ENCODE peak calls at places on chromosomes 4 and X, in seven cellular contexts. One of them, this sample, is unnamed.
A peak's percentile ranks its signal among the peaks of the same experiment; 100 is the strongest.

GRCh38 chr4:9979101-9979815 is 42.0 kb downstream of the SLC2A9 start:
- DNase-seq in endodermal cell: peak; percentile 72
- DNase-seq in CD8-positive, alpha-beta T cell: no peak
- DNase-seq in cardiac fibroblast: no peak
- DNase-seq in small intestine: no peak
- DNase-seq in upper lobe of right lung: no peak
- DNase-seq in HFF-Myc: no peak
- DNase-seq in this sample: no peak

GRCh38 chr4:5927747-5928146 is 34.9 kb upstream of the CRMP1 start:
- DNase-seq in endodermal cell: peak; percentile 37
- DNase-seq in CD8-positive, alpha-beta T cell: no peak
- DNase-seq in cardiac fibroblast: no peak
- DNase-seq in small intestine: no peak
- DNase-seq in upper lobe of right lung: no peak
- DNase-seq in HFF-Myc: no peak
- DNase-seq in this sample: no peak

GRCh38 chr4:93827272-93827947 is 1.1 kb upstream of the ATOH1 start:
- DNase-seq in endodermal cell: peak; percentile 87
- DNase-seq in CD8-positive, alpha-beta T cell: no peak
- DNase-seq in cardiac fibroblast: no peak
- DNase-seq in small intestine: peak; percentile 62
- DNase-seq in upper lobe of right lung: no peak
- DNase-seq in HFF-Myc: no peak
- DNase-seq in this sample: no peak

GRCh38 chrX:134654398-134655012 is 3.8 kb downstream of the PLAC1 start:
- DNase-seq in endodermal cell: no peak
- DNase-seq in CD8-positive, alpha-beta T cell: no peak
- DNase-seq in cardiac fibroblast: no peak
- DNase-seq in small intestine: no peak
- DNase-seq in upper lobe of right lung: no peak
- DNase-seq in HFF-Myc: no peak
- DNase-seq in this sample: no peak

GRCh38 chr4:76623217-76624060 is 188.4 kb downstream of the SHROOM3 start:
- DNase-seq in endodermal cell: no peak
- DNase-seq in CD8-positive, alpha-beta T cell: no peak
- DNase-seq in cardiac fibroblast: no peak
- DNase-seq in small intestine: no peak
- DNase-seq in upper lobe of right lung: no peak
- DNase-seq in HFF-Myc: no peak
- DNase-seq in this sample: no peak

GRCh38 chrX:154727418-154728323 is 23.2 kb downstream of the GAB3 start:
- DNase-seq in endodermal cell: no peak
- DNase-seq in CD8-positive, alpha-beta T cell: no peak
- DNase-seq in cardiac fibroblast: peak; percentile 78
- DNase-seq in small intestine: no peak
- DNase-seq in upper lobe of right lung: no peak
- DNase-seq in HFF-Myc: no peak
- DNase-seq in this sample: no peak

GRCh38 chr4:152460488-152460887 is 75.4 kb downstream of the FBXW7 start:
- DNase-seq in endodermal cell: no peak
- DNase-seq in CD8-positive, alpha-beta T cell: no peak
- DNase-seq in cardiac fibroblast: peak; percentile 89
- DNase-seq in small intestine: no peak
- DNase-seq in upper lobe of right lung: no peak
- DNase-seq in HFF-Myc: peak; percentile 85
- DNase-seq in this sample: peak; percentile 69

GRCh38 chr4:3729188-3729884 is 36.8 kb upstream of the ADRA2C start:
- DNase-seq in endodermal cell: no peak
- DNase-seq in CD8-positive, alpha-beta T cell: no peak
- DNase-seq in cardiac fibroblast: no peak
- DNase-seq in small intestine: no peak
- DNase-seq in upper lobe of right lung: no peak
- DNase-seq in HFF-Myc: no peak
- DNase-seq in this sample: peak; percentile 16

GRCh38 chrX:97563531-97564133 is 679.9 kb downstream of the RPA4 start:
- DNase-seq in endodermal cell: no peak
- DNase-seq in CD8-positive, alpha-beta T cell: peak; percentile 30
- DNase-seq in cardiac fibroblast: peak; percentile 73
- DNase-seq in small intestine: peak; percentile 50
- DNase-seq in upper lobe of right lung: no peak
- DNase-seq in HFF-Myc: peak; percentile 1
- DNase-seq in this sample: peak; percentile 11

GRCh38 chrX:100695302-100695701 is 36.6 kb downstream of the SYTL4 start:
- DNase-seq in endodermal cell: no peak
- DNase-seq in CD8-positive, alpha-beta T cell: no peak
- DNase-seq in cardiac fibroblast: no peak
- DNase-seq in small intestine: no peak
- DNase-seq in upper lobe of right lung: no peak
- DNase-seq in HFF-Myc: no peak
- DNase-seq in this sample: no peak

GRCh38 chr4:72451349-72451748 is 117.7 kb downstream of the ADAMTS3 start:
- DNase-seq in endodermal cell: no peak
- DNase-seq in CD8-positive, alpha-beta T cell: no peak
- DNase-seq in cardiac fibroblast: peak; percentile 28
- DNase-seq in small intestine: no peak
- DNase-seq in upper lobe of right lung: no peak
- DNase-seq in HFF-Myc: no peak
- DNase-seq in this sample: no peak

GRCh38 chrX:65528705-65529340 is 5.8 kb downstream of the LAS1L start:
- DNase-seq in endodermal cell: peak; percentile 91
- DNase-seq in CD8-positive, alpha-beta T cell: peak; percentile 54
- DNase-seq in cardiac fibroblast: peak; percentile 39
- DNase-seq in small intestine: peak; percentile 11
- DNase-seq in upper lobe of right lung: no peak
- DNase-seq in HFF-Myc: no peak
- DNase-seq in this sample: no peak

GRCh38 chr4:140057693-140058092 is 96.3 kb downstream of the MAML3 start:
- DNase-seq in endodermal cell: no peak
- DNase-seq in CD8-positive, alpha-beta T cell: no peak
- DNase-seq in cardiac fibroblast: no peak
- DNase-seq in small intestine: no peak
- DNase-seq in upper lobe of right lung: no peak
- DNase-seq in HFF-Myc: no peak
- DNase-seq in this sample: no peak

GRCh38 chr4:133148690-133149363 is at the start of gene PCDH10:
- DNase-seq in endodermal cell: peak; percentile 99
- DNase-seq in CD8-positive, alpha-beta T cell: no peak
- DNase-seq in cardiac fibroblast: peak; percentile 96
- DNase-seq in small intestine: peak; percentile 59
- DNase-seq in upper lobe of right lung: peak; percentile 90
- DNase-seq in HFF-Myc: peak; percentile 27
- DNase-seq in this sample: peak; percentile 86

GRCh38 chr4:83353516-83353915 is 18.9 kb upstream of the HPSE start:
- DNase-seq in endodermal cell: no peak
- DNase-seq in CD8-positive, alpha-beta T cell: no peak
- DNase-seq in cardiac fibroblast: no peak
- DNase-seq in small intestine: no peak
- DNase-seq in upper lobe of right lung: no peak
- DNase-seq in HFF-Myc: no peak
- DNase-seq in this sample: no peak

GRCh38 chr4:26325191-26325590 is 4.4 kb downstream of the RBPJ start:
- DNase-seq in endodermal cell: no peak
- DNase-seq in CD8-positive, alpha-beta T cell: peak; percentile 20
- DNase-seq in cardiac fibroblast: peak; percentile 47
- DNase-seq in small intestine: peak; percentile 60
- DNase-seq in upper lobe of right lung: no peak
- DNase-seq in HFF-Myc: no peak
- DNase-seq in this sample: no peak

GRCh38 chr4:126779001-126779400 is 853.8 kb upstream of the INTU start:
- DNase-seq in endodermal cell: no peak
- DNase-seq in CD8-positive, alpha-beta T cell: no peak
- DNase-seq in cardiac fibroblast: no peak
- DNase-seq in small intestine: no peak
- DNase-seq in upper lobe of right lung: no peak
- DNase-seq in HFF-Myc: no peak
- DNase-seq in this sample: no peak

GRCh38 chrX:106039920-106040319 is 1.4 kb upstream of the SERPINA7 start:
- DNase-seq in endodermal cell: peak; percentile 49
- DNase-seq in CD8-positive, alpha-beta T cell: no peak
- DNase-seq in cardiac fibroblast: peak; percentile 8
- DNase-seq in small intestine: peak; percentile 29
- DNase-seq in upper lobe of right lung: no peak
- DNase-seq in HFF-Myc: no peak
- DNase-seq in this sample: no peak

GRCh38 chrX:50470103-50471031 is at the start of gene DGKK:
- DNase-seq in endodermal cell: peak; percentile 90
- DNase-seq in CD8-positive, alpha-beta T cell: no peak
- DNase-seq in cardiac fibroblast: no peak
- DNase-seq in small intestine: no peak
- DNase-seq in upper lobe of right lung: peak; percentile 35
- DNase-seq in HFF-Myc: no peak
- DNase-seq in this sample: no peak

GRCh38 chrX:56728321-56728720 is 722 bp upstream of the NBDY start:
- DNase-seq in endodermal cell: no peak
- DNase-seq in CD8-positive, alpha-beta T cell: no peak
- DNase-seq in cardiac fibroblast: peak; percentile 22
- DNase-seq in small intestine: no peak
- DNase-seq in upper lobe of right lung: no peak
- DNase-seq in HFF-Myc: no peak
- DNase-seq in this sample: no peak

DNA sequence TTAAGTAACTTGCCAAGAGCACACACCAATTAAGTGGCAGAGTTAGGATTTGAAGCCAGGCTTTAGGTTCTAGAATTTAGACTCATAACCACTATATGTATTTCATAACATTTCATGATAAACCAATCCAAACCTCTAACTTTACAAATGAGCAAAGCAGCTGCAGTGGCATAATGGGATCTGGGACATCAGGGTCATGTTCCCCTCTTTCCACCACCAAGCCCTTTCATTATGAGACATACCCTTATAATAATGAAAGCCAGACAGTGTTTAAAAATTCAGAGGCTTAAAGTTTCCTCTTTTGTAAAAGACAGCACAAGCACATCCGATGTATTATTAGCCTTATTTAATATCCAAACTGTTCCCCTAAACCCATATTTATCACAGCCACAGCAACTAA is 28.3 kb upstream of the AMELX start:
- DNase-seq in endodermal cell: no peak
- DNase-seq in CD8-positive, alpha-beta T cell: no peak
- DNase-seq in cardiac fibroblast: no peak
- DNase-seq in small intestine: no peak
- DNase-seq in upper lobe of right lung: no peak
- DNase-seq in HFF-Myc: no peak
- DNase-seq in this sample: no peak
- H3K4me3 ChIP-seq in endodermal cell: no peak overlapping the region
- H3K4me3 ChIP-seq in CD8-positive, alpha-beta T cell: no peak overlapping the region
- H3K4me3 ChIP-seq in cardiac fibroblast: no peak overlapping the region
- H3K4me3 ChIP-seq in small intestine: no peak overlapping the region
- H3K4me3 ChIP-seq in upper lobe of right lung: no peak overlapping the region
- H3K4me3 ChIP-seq in HFF-Myc: no peak overlapping the region
- H3K4me3 ChIP-seq in this sample: no peak overlapping the region

GRCh38 chrX:40201486-40201885 is 103.7 kb upstream of the BCOR start:
- DNase-seq in endodermal cell: no peak
- DNase-seq in CD8-positive, alpha-beta T cell: peak; percentile 18
- DNase-seq in cardiac fibroblast: no peak
- DNase-seq in small intestine: no peak
- DNase-seq in upper lobe of right lung: no peak
- DNase-seq in HFF-Myc: no peak
- DNase-seq in this sample: no peak

GRCh38 chrX:40207626-40208025 is 109.9 kb upstream of the BCOR start:
- DNase-seq in endodermal cell: no peak
- DNase-seq in CD8-positive, alpha-beta T cell: peak; percentile 21
- DNase-seq in cardiac fibroblast: no peak
- DNase-seq in small intestine: peak; percentile 1
- DNase-seq in upper lobe of right lung: no peak
- DNase-seq in HFF-Myc: no peak
- DNase-seq in this sample: no peak

GRCh38 chrX:40209951-40210617 is 112.3 kb upstream of the BCOR start:
- DNase-seq in endodermal cell: no peak
- DNase-seq in CD8-positive, alpha-beta T cell: no peak
- DNase-seq in cardiac fibroblast: no peak
- DNase-seq in small intestine: no peak
- DNase-seq in upper lobe of right lung: no peak
- DNase-seq in HFF-Myc: no peak
- DNase-seq in this sample: no peak

GRCh38 chrX:40202456-40202855 is 104.7 kb upstream of the BCOR start:
- DNase-seq in endodermal cell: no peak
- DNase-seq in CD8-positive, alpha-beta T cell: peak; percentile 16
- DNase-seq in cardiac fibroblast: no peak
- DNase-seq in small intestine: no peak
- DNase-seq in upper lobe of right lung: no peak
- DNase-seq in HFF-Myc: no peak
- DNase-seq in this sample: no peak

GRCh38 chrX:40205471-40205870 is 107.7 kb upstream of the BCOR start:
- DNase-seq in endodermal cell: no peak
- DNase-seq in CD8-positive, alpha-beta T cell: no peak
- DNase-seq in cardiac fibroblast: no peak
- DNase-seq in small intestine: peak; percentile 14
- DNase-seq in upper lobe of right lung: no peak
- DNase-seq in HFF-Myc: no peak
- DNase-seq in this sample: no peak
- H3K4me3 ChIP-seq in endodermal cell: no peak overlapping the region
- H3K4me3 ChIP-seq in CD8-positive, alpha-beta T cell: no peak overlapping the region
- H3K4me3 ChIP-seq in cardiac fibroblast: no peak overlapping the region
- H3K4me3 ChIP-seq in small intestine: no peak overlapping the region
- H3K4me3 ChIP-seq in upper lobe of right lung: no peak overlapping the region
- H3K4me3 ChIP-seq in HFF-Myc: no peak overlapping the region
- H3K4me3 ChIP-seq in this sample: no peak overlapping the region

GRCh38 chrX:85928606-85929005 is 118.8 kb downstream of the CHM start:
- DNase-seq in endodermal cell: no peak
- DNase-seq in CD8-positive, alpha-beta T cell: no peak
- DNase-seq in cardiac fibroblast: no peak
- DNase-seq in small intestine: no peak
- DNase-seq in upper lobe of right lung: no peak
- DNase-seq in HFF-Myc: no peak
- DNase-seq in this sample: no peak

GRCh38 chrX:85922821-85923220 is 124.5 kb downstream of the CHM start:
- DNase-seq in endodermal cell: no peak
- DNase-seq in CD8-positive, alpha-beta T cell: no peak
- DNase-seq in cardiac fibroblast: peak; percentile 31
- DNase-seq in small intestine: no peak
- DNase-seq in upper lobe of right lung: no peak
- DNase-seq in HFF-Myc: no peak
- DNase-seq in this sample: peak; percentile 74

GRCh38 chrX:85930099-85930498 is 117.3 kb downstream of the CHM start:
- DNase-seq in endodermal cell: no peak
- DNase-seq in CD8-positive, alpha-beta T cell: no peak
- DNase-seq in cardiac fibroblast: no peak
- DNase-seq in small intestine: peak; percentile 5
- DNase-seq in upper lobe of right lung: no peak
- DNase-seq in HFF-Myc: no peak
- DNase-seq in this sample: no peak

GRCh38 chrX:85927740-85928139 is 119.6 kb downstream of the CHM start:
- DNase-seq in endodermal cell: no peak
- DNase-seq in CD8-positive, alpha-beta T cell: no peak
- DNase-seq in cardiac fibroblast: no peak
- DNase-seq in small intestine: no peak
- DNase-seq in upper lobe of right lung: no peak
- DNase-seq in HFF-Myc: no peak
- DNase-seq in this sample: no peak
- H3K4me3 ChIP-seq in endodermal cell: no peak overlapping the region
- H3K4me3 ChIP-seq in CD8-positive, alpha-beta T cell: no peak overlapping the region
- H3K4me3 ChIP-seq in cardiac fibroblast: no peak overlapping the region
- H3K4me3 ChIP-seq in small intestine: no peak overlapping the region
- H3K4me3 ChIP-seq in upper lobe of right lung: no peak overlapping the region
- H3K4me3 ChIP-seq in HFF-Myc: no peak overlapping the region
- H3K4me3 ChIP-seq in this sample: no peak overlapping the region

DNA sequence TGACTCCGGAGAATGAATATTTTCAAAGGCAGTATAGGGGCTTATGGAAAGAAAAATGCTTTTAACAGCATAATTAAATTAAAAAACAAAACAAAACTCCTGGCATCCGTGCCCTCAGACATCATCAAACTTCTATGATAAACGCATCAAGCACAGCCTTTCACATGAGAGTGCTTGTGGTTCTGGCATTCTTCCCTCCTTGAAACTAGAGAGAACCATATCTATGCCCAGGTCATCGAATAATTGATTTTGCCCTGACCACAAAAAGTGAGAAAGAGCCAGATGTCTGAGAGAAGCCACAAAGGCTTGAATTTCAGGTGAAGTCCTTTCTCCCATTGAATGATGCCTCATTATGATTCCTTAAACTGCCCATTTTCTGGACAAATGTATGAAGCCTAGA is 286.8 kb downstream of the CBLL2 start:
- DNase-seq in endodermal cell: no peak
- DNase-seq in CD8-positive, alpha-beta T cell: no peak
- DNase-seq in cardiac fibroblast: peak; percentile 14
- DNase-seq in small intestine: no peak
- DNase-seq in upper lobe of right lung: no peak
- DNase-seq in HFF-Myc: no peak
- DNase-seq in this sample: no peak
- H3K4me3 ChIP-seq in endodermal cell: no peak overlapping the region
- H3K4me3 ChIP-seq in CD8-positive, alpha-beta T cell: no peak overlapping the region
- H3K4me3 ChIP-seq in cardiac fibroblast: no peak overlapping the region
- H3K4me3 ChIP-seq in small intestine: no peak overlapping the region
- H3K4me3 ChIP-seq in upper lobe of right lung: no peak overlapping the region
- H3K4me3 ChIP-seq in HFF-Myc: no peak overlapping the region
- H3K4me3 ChIP-seq in this sample: no peak overlapping the region

This sample was measured in skeletal muscle cell.